ENCODE peak calls at places on chromosomes 1 and 21, in seven cellular contexts. F, I, R, K, U, M and E are unnamed samples.

GRCh38 chr1:207817778-207818751 is 66.2 kb downstream of the CD46 start:
- DNase-seq in F (peak; percentile 85), I (no peak), R (no peak), K (no peak), U (no peak), M (no peak), E (no peak)

GRCh38 chr21:44527156-44527982 is 12.6 kb downstream of the KRTAP10-1 start:
- DNase-seq in F (peak; percentile 27), I (no peak), R (no peak), K (no peak), U (peak; percentile 28), M (no peak), E (no peak)

GRCh38 chr21:41141031-41141457 is 26.9 kb upstream of the BACE2 start:
- DNase-seq in F (no peak), I (no peak), R (peak; percentile 11), K (peak; percentile 26), U (no peak), M (no peak), E (peak; percentile 84)

GRCh38 chr1:62433861-62434611 is 2.8 kb upstream of the USP1 start:
- DNase-seq in F (no peak), I (no peak), R (no peak), K (no peak), U (no peak), M (peak; percentile 15), E (no peak)

GRCh38 chr1:23651069-23651808 is 40.4 kb upstream of the RPL11 start:
- DNase-seq in F (peak; percentile 81), I (no peak), R (peak; percentile 70), K (no peak), U (no peak), M (no peak), E (no peak)

GRCh38 chr1:51963592-51964308 is 26.8 kb downstream of the RAB3B start:
- DNase-seq in F (no peak), I (no peak), R (peak; percentile 52), K (no peak), U (no peak), M (no peak), E (no peak)

GRCh38 chr1:103230061-103230460 is 121.7 kb upstream of the COL11A1 start:
- DNase-seq in F (no peak), I (no peak), R (peak; percentile 67), K (no peak), U (no peak), M (peak; percentile 51), E (no peak)

GRCh38 chr1:29682918-29683314 is 446.6 kb downstream of the PTPRU start:
- DNase-seq in F (no peak), I (no peak), R (no peak), K (no peak), U (no peak), M (no peak), E (no peak)

GRCh38 chr1:115679141-115679611 is 37.4 kb downstream of the VANGL1 start:
- DNase-seq in F (peak; percentile 67), I (no peak), R (peak; percentile 66), K (no peak), U (no peak), M (peak; percentile 78), E (no peak)

GRCh38 chr1:44417351-44418021 is 12.4 kb downstream of the RNF220 start:
- DNase-seq in F (peak; percentile 60), I (no peak), R (no peak), K (no peak), U (peak; percentile 91), M (no peak), E (no peak)

GRCh38 chr1:224333939-224334701 is 4.1 kb upstream of the NVL start:
- DNase-seq in F (no peak), I (peak; percentile 33), R (peak; percentile 32), K (no peak), U (no peak), M (peak; percentile 24), E (no peak)

GRCh38 chr1:8197493-8198282 is 120.2 kb upstream of the SLC45A1 start:
- DNase-seq in F (peak; percentile 64), I (no peak), R (peak; percentile 91), K (peak; percentile 68), U (peak; percentile 89), M (peak; percentile 89), E (peak; percentile 59)

GRCh38 chr1:232988572-232989040 is 38.2 kb downstream of the NTPCR start:
- DNase-seq in F (no peak), I (no peak), R (peak; percentile 47), K (no peak), U (no peak), M (peak; percentile 43), E (peak; percentile 26)

GRCh38 chr1:61142726-61143500 is 60.6 kb downstream of the NFIA start:
- DNase-seq in F (no peak), I (no peak), R (no peak), K (no peak), U (no peak), M (no peak), E (no peak)

GRCh38 chr1:26060832-26061574 is 6.4 kb downstream of the TRIM63 start:
- DNase-seq in F (peak; percentile 76), I (no peak), R (no peak), K (no peak), U (no peak), M (no peak), E (no peak)

GRCh38 chr1:76073471-76073870 is 1.1 kb upstream of the ST6GALNAC3 start:
- DNase-seq in F (no peak), I (no peak), R (peak; percentile 64), K (peak; percentile 40), U (no peak), M (peak; percentile 86), E (peak; percentile 41)

DNA sequence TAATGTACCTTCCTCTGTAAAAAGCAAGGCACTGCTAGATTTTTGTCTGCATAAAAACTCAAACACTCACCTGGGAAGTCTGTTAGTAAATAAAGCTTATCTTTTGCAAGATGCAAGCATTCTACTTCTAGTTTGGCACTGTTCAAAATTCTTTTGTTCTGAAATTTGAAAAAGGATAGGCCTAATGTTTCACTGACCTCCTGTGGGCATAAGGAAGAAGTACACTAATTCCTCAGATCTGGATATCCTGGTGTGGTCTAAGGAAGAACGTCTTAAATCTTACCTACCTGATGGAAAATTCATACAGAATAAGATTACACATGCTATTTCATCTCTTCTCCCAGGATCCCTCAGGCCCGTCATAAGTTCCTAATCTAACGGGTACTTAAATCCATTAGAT is 93.5 kb upstream of the CAMK1G start:
- DNase-seq in F (no peak), I (no peak), R (peak; percentile 35), K (no peak), U (no peak), M (peak; percentile 19), E (no peak)
- TF ChIP-seq CTCF in F (no peak), I (no peak), R (peak; percentile 34), K (peak; percentile 44), U (no peak), M (peak; percentile 41), E (peak; percentile 43)

DNA sequence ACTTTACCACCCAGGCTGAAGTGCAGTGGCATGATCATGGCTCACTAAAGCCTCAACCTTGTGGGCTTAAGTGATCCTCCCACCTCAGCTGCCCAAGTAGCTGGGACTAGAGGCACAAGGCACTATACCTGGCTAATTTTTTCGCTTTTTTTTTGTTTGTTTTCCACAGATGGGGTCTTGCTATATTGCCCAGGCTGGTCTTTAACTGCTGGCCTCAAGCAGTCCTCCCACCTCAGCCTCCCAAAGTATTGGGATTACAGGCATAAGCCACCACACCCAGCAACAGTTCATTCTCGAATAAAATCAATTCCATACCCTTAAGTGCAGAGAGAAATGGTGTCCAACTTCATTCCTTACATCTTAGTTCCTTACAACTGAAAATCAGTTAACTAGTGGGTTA is 24.8 kb downstream of the DCAF8 start:
- DNase-seq in F (no peak), I (no peak), R (no peak), K (no peak), U (no peak), M (no peak), E (no peak)
- H3K4me3 ChIP-seq in F (no peak overlapping the region), I (no peak overlapping the region), R (no peak overlapping the region), K (no peak overlapping the region), U (no peak overlapping the region), M (no peak overlapping the region), E (no peak overlapping the region)

DNA sequence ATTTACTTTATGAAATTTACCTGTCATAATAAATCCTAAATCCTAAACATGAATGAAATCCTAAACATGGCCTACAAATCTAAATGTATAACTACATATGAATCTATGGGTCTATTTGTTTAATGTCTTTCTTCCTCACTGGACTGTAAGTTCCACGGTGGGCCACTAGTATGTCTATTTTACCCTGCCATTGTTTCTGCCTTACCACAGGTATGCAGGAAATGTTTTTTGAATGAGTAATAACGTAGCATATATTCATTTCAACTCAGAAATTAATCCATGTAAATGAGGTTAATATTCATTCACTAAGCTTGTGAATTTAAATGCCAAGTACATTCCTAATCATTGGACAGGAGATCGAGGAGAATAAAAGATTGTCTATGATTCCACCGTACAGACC is 35.3 kb downstream of the B3GALNT2 start:
- DNase-seq in F (no peak), I (no peak), R (peak; percentile 78), K (no peak), U (no peak), M (peak; percentile 16), E (no peak)
- TF ChIP-seq CTCF in F (no peak), I (no peak), R (peak; percentile 26), K (peak; percentile 1), U (no peak), M (peak; percentile 4), E (no peak)

GRCh38 chr1:19198820-19199219 is 11.2 kb downstream of the UBR4 start:
- DNase-seq in F (no peak), I (no peak), R (no peak), K (no peak), U (no peak), M (no peak), E (no peak)

GRCh38 chr1:19202396-19202795 is 7.7 kb downstream of the UBR4 start:
- DNase-seq in F (no peak), I (no peak), R (no peak), K (no peak), U (no peak), M (no peak), E (no peak)

GRCh38 chr1:19199393-19200280 is 10.4 kb downstream of the UBR4 start:
- DNase-seq in F (no peak), I (no peak), R (no peak), K (no peak), U (no peak), M (no peak), E (no peak)

GRCh38 chr1:19200281-19200604 is 9.8 kb downstream of the UBR4 start:
- DNase-seq in F (no peak), I (no peak), R (no peak), K (no peak), U (no peak), M (no peak), E (no peak)

GRCh38 chr1:19197849-19198248 is 12.2 kb downstream of the UBR4 start:
- DNase-seq in F (no peak), I (no peak), R (no peak), K (no peak), U (no peak), M (no peak), E (no peak)
- H3K4me3 ChIP-seq in F (no peak overlapping the region), I (no peak overlapping the region), R (no peak overlapping the region), K (no peak overlapping the region), U (no peak overlapping the region), M (no peak overlapping the region), E (no peak overlapping the region)

DNA sequence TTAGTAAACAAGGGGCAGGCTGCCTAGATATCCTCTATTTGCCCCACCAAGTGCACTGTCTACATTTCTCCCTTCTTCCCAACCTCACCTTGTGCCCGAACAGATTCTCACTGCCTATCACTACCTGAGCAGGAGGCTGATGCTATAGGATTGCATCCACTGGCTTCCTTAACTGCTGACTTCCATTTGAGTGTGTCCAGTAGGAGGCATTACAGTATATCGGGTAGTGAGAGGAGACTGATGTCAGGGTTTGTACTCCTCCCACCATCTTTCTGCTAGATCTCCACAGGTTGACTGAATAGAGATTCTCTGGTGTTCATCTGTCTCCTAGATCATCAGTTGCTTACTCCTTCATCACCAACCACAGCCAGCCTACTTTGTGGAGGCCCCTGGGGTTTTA is 796.3 kb downstream of the LRRIQ3 start:
- DNase-seq in F (no peak), I (no peak), R (no peak), K (no peak), U (no peak), M (no peak), E (no peak)
- TF ChIP-seq CTCF in F (no peak), I (no peak), R (no peak), K (no peak), U (no peak), M (no peak), E (no peak)